ENCODE peak calls at places on chromosomes 5 and 9, in nine cellular contexts. S is neuronal stem cell, E is AG08396, L is dorsolateral prefrontal cortex, J is erythroblast, U is glutamatergic neuron, P is DMS79 treated with DMSO at 0.1 percent for 48 hours, Z is AG08395, T is Caki2. D is an unnamed sample.

GRCh38 chr5:149838881-149839739 is 105.5 kb downstream of the PDE6A start:
- DNase-seq in S (no peak), T (peak; percentile 61), P (no peak), U (no peak), E (peak; percentile 39), L (no peak), Z (peak; percentile 31), J (no peak), D (no peak)

GRCh38 chr9:18208166-18209059 is 265.5 kb upstream of the ADAMTSL1 start:
- DNase-seq in S (peak; percentile 53), U (peak; percentile 52), P (no peak), L (no peak), E (peak; percentile 8), Z (peak; percentile 52), J (peak; percentile 3), T (peak; percentile 14), D (no peak)

GRCh38 chr5:7010578-7010977 is 297.3 kb downstream of the TENT4A start:
- DNase-seq in E (no peak), Z (no peak), P (no peak), J (no peak), T (peak; percentile 3), U (no peak), L (no peak), S (peak; percentile 24), D (no peak)

GRCh38 chr5:17065468-17065867 is 129.4 kb upstream of the MYO10 start:
- DNase-seq in Z (no peak), J (no peak), U (no peak), S (no peak), P (no peak), T (no peak), L (no peak), E (no peak), D (no peak)

GRCh38 chr9:96084289-96084688 is 208.8 kb downstream of the ERCC6L2 start:
- DNase-seq in E (no peak), J (no peak), Z (no peak), T (no peak), P (no peak), S (no peak), L (no peak), U (no peak), D (no peak)

GRCh38 chr5:53601570-53601969 is 41.1 kb downstream of the NDUFS4 start:
- DNase-seq in P (no peak), Z (no peak), E (no peak), U (no peak), L (no peak), S (no peak), T (no peak), J (no peak), D (no peak)

GRCh38 chr5:91136271-91136670 is 246.8 kb downstream of the ARRDC3 start:
- DNase-seq in U (no peak), P (no peak), J (no peak), L (no peak), S (no peak), T (peak; percentile 68), Z (no peak), E (no peak), D (no peak)

GRCh38 chr9:100394032-100394695 is 32.8 kb upstream of the MSANTD3 start:
- DNase-seq in P (no peak), J (no peak), S (no peak), T (no peak), E (no peak), U (no peak), Z (no peak), L (no peak), D (no peak)

GRCh38 chr9:109320338-109320733 is 523 bp downstream of the EPB41L4B start:
- DNase-seq in E (peak; percentile 51), Z (no peak), L (no peak), T (no peak), P (no peak), S (peak; percentile 26), J (peak; percentile 38), U (peak; percentile 50), D (no peak)

GRCh38 chr5:141420855-141421488 is at the start of gene PCDHGA11:
- DNase-seq in Z (peak; percentile 61), U (no peak), P (no peak), E (peak; percentile 67), T (no peak), J (peak; percentile 74), L (no peak), S (no peak), D (no peak)

D was measured in cortex of kidney.